ENCODE peak calls at places on chromosome 12, in five cellular contexts. E is foreskin fibroblast; W is retinal pigment epithelial cell; D is uterus; G is CD8-positive, alpha-beta T cell. F is an unnamed sample.

GRCh38 chr12:50615534-50616296 is 110.9 kb downstream of the DIP2B start:
- DNase-seq in E (no peak), W (no peak), D (no peak), G (no peak), F (no peak)

GRCh38 chr12:52250048-52250990 is 17.3 kb downstream of the KRT7 start:
- DNase-seq in E (no peak), W (no peak), D (no peak), G (no peak), F (no peak)

GRCh38 chr12:68381476-68381875 is 49.3 kb upstream of the MDM1 start:
- DNase-seq in E (no peak), W (no peak), D (no peak), G (no peak), F (no peak)

GRCh38 chr12:104464899-104465298 is 8.2 kb downstream of the CHST11 start:
- DNase-seq in E (no peak), W (no peak), D (no peak), G (no peak), F (no peak)

GRCh38 chr12:126784328-126784921 is 1482.5 kb upstream of the TMEM132C start:
- DNase-seq in E (no peak), W (no peak), D (no peak), G (peak), F (no peak)

GRCh38 chr12:25280082-25280481 is 29.4 kb upstream of the KRAS start:
- DNase-seq in E (no peak), W (no peak), D (no peak), G (no peak), F (no peak)

GRCh38 chr12:82862069-82862841 is 175.5 kb downstream of the TMTC2 start:
- DNase-seq in E (peak), W (no peak), D (no peak), G (no peak), F (no peak)

GRCh38 chr12:130145731-130146130 is 16.5 kb upstream of the FZD10 start:
- DNase-seq in E (no peak), W (no peak), D (no peak), G (no peak), F (no peak)

GRCh38 chr12:48883305-48884171 is 17.9 kb upstream of the RND1 start:
- DNase-seq in E (no peak), W (no peak), D (no peak), G (no peak), F (no peak)

GRCh38 chr12:4214912-4215861 is 58.4 kb upstream of the CCND2 start:
- DNase-seq in E (no peak), W (no peak), D (no peak), G (peak), F (no peak)

GRCh38 chr12:4030938-4031702 is 157.9 kb upstream of the PARP11 start:
- DNase-seq in E (peak), W (peak), D (peak), G (peak), F (peak)

GRCh38 chr12:29088611-29089219 is 60.4 kb upstream of the FAR2 start:
- DNase-seq in E (no peak), W (no peak), D (no peak), G (no peak), F (no peak)

GRCh38 chr12:80943345-80943744 is 5.6 kb upstream of the LIN7A start:
- DNase-seq in E (no peak), W (no peak), D (no peak), G (no peak), F (no peak)

GRCh38 chr12:31890295-31891285 is 68.6 kb upstream of the RESF1 start:
- DNase-seq in E (no peak), W (no peak), D (no peak), G (no peak), F (no peak)

GRCh38 chr12:55931317-55931779 is 386 bp downstream of the DGKA start:
- DNase-seq in E (no peak), W (no peak), D (peak), G (no peak), F (no peak)

GRCh38 chr12:57628280-57629191 is 4.5 kb downstream of the B4GALNT1 start:
- DNase-seq in E (no peak), W (no peak), D (no peak), G (peak), F (no peak)

GRCh38 chr12:110931315-110931728 is 10.9 kb upstream of the MYL2 start:
- DNase-seq in E (no peak), W (no peak), D (no peak), G (no peak), F (no peak)

GRCh38 chr12:65100140-65100539 is 21.0 kb downstream of the WIF1 start:
- DNase-seq in E (peak), W (no peak), D (no peak), G (no peak), F (no peak)

GRCh38 chr12:102757154-102757873 is 159.7 kb downstream of the PAH start:
- DNase-seq in E (no peak), W (no peak), D (peak), G (no peak), F (no peak)

GRCh38 chr12:54044425-54045093 is 9.1 kb upstream of the HOXC4 start:
- DNase-seq in E (no peak), W (no peak), D (no peak), G (no peak), F (no peak)

GRCh38 chr12:14239350-14239934 is 126.0 kb upstream of the ATF7IP start:
- DNase-seq in E (peak), W (no peak), D (peak), G (peak), F (no peak)

GRCh38 chr12:131046813-131047788 is 93.4 kb downstream of the ADGRD1 start:
- DNase-seq in E (no peak), W (no peak), D (no peak), G (no peak), F (no peak)

GRCh38 chr12:41624571-41624970 is 436.5 kb downstream of the PDZRN4 start:
- DNase-seq in E (no peak), W (no peak), D (no peak), G (no peak), F (no peak)

GRCh38 chr12:104154806-104155205 is 16.8 kb upstream of the NFYB start:
- DNase-seq in E (no peak), W (no peak), D (no peak), G (no peak), F (no peak)

GRCh38 chr12:4762773-4763172 is 42.6 kb downstream of the GALNT8 start:
- DNase-seq in E (no peak), W (no peak), D (no peak), G (no peak), F (no peak)

GRCh38 chr12:108724054-108724889 is 7.0 kb downstream of the CORO1C start:
- DNase-seq in E (peak), W (no peak), D (no peak), G (no peak), F (peak)

GRCh38 chr12:91203610-91204009 is 21.0 kb upstream of the DCN start:
- DNase-seq in E (no peak), W (no peak), D (no peak), G (no peak), F (no peak)

GRCh38 chr12:32273712-32274111 is 125.6 kb upstream of the FGD4 start:
- DNase-seq in E (no peak), W (no peak), D (no peak), G (peak), F (no peak)

GRCh38 chr12:3046441-3047200 is 30.6 kb upstream of the TSPAN9 start:
- DNase-seq in E (no peak), W (peak), D (no peak), G (no peak), F (no peak)

GRCh38 chr12:52053570-52054209 is 2.4 kb downstream of the NR4A1 start:
- DNase-seq in E (no peak), W (no peak), D (no peak), G (no peak), F (no peak)

GRCh38 chr12:75479963-75480461 is 543 bp upstream of the GLIPR1 start:
- DNase-seq in E (peak), W (no peak), D (no peak), G (no peak), F (peak)

GRCh38 chr12:89069431-89069830 is 282.9 kb downstream of the DUSP6 start:
- DNase-seq in E (no peak), W (no peak), D (no peak), G (no peak), F (no peak)

GRCh38 chr12:47397664-47398281 is 308.1 kb downstream of the RPAP3 start:
- DNase-seq in E (peak), W (no peak), D (no peak), G (no peak), F (no peak)

GRCh38 chr12:93443576-93443975 is 1.8 kb upstream of the UBE2N start:
- DNase-seq in E (no peak), W (no peak), D (no peak), G (no peak), F (no peak)

GRCh38 chr12:131042848-131043245 is 89.1 kb downstream of the ADGRD1 start:
- DNase-seq in E (no peak), W (no peak), D (no peak), G (no peak), F (no peak)

GRCh38 chr12:74066476-74066875 is 471.2 kb upstream of the ATXN7L3B start:
- DNase-seq in E (no peak), W (no peak), D (no peak), G (no peak), F (no peak)

GRCh38 chr12:9134981-9135628 is 19.4 kb upstream of the A2M start:
- DNase-seq in E (no peak), W (no peak), D (no peak), G (no peak), F (no peak)
- H3K4me3 ChIP-seq in E (no peak), W (no peak), D (no peak), G (no peak), F (no peak)

DNA sequence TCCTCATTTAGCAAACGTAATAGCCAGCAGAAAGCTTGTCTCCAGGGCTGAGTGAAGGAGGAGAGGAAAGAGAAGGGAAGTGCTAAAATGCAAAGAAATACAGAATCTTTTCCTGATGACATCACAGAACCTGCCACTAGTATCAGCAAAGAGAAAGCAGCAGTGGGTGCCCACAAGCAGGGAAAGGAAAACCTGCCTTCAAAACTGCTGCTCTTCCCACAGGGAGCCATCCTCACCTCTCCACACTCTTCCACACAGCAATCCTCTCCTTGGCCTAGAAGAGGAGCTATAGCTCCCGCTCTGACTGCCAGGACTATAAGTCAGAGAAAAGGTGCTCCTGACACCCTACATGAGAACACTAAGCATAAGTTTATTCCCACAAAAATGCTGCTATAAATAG is 11.3 kb downstream of the MED13L start:
- DNase-seq in E (no peak), W (no peak), D (no peak), G (no peak), F (no peak)
- TF ChIP-seq CTCF in E (no peak), W (peak), D (no peak), G (no peak), F (peak)

DNA sequence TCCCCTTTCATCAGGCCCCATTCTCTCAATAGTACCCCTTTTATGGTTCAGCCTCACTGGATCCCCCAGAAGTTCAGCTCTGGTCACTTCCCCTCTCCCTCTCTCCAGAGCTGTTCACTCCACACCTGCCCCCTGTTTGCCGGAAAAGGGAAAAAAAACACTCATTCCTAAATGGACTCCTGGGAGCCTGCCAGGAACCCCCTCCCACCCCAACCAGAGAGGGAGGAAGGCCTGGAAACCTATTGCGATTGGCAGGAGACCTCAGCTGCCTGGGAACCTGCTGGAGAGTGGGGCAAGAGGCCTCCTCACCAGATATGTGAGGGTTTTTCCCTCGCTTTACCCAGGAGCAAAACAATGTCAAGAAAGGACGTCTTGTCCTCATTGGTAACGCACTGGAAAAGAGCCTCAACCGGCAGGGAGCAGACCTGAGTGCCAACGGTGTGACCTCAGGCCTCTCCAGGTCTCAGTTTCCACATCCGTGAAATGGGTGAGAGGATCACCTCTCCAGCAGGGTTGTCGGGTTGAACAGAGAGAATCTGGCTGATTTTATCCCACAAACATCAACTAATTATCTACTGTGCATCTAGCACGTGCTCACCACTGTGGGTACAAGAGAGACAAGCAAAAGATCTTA is 4.6 kb downstream of the DTX1 start:
- DNase-seq in E (no peak), W (no peak), D (no peak), G (no peak), F (no peak)
- H3K4me3 ChIP-seq in E (no peak), W (no peak), D (no peak), G (no peak), F (no peak)

DNA sequence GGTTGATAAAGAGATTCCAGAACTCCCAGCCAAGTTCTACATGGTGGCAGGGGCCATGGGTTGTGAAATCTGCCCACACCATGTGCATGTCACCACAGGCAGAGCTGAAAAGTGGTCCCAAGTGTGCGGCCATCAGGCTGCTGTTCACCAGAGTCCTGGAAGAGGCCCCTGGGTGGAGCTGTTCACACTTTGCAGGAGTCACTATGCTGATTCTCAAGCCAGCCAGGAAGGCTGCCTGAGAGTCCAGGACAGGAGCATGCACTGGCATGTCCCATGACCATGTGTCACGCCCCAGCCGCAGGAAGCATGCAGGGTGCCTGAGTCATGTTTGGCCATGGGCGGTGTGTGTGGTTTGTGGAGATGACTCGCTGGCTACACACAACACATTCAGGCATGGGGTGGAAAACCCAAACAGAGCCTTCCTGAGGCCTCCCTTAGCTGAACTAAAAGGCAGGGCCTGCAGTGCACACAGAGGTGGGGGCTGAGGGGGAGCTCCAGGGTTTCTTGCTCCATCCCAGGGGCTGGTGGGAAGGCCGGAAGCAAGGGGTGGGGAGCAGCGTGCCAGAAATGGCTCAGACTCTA is 19.5 kb downstream of the ABCB9 start:
- DNase-seq in E (peak), W (peak), D (peak), G (peak), F (peak)
- TF ChIP-seq CTCF in E (peak), W (peak), D (no peak), G (no peak), F (peak)